ENCODE peak calls at places on chromosomes 7 and 10, in four cellular contexts. One of them, this sample, is unnamed.

GRCh38 chr10:7471720-7472367 is 61.0 kb upstream of the SFMBT2 start:
- DNase-seq in GM12878: peak; percentile 98
- DNase-seq in K562: no peak
- DNase-seq in GM12891: peak; percentile 16
- DNase-seq in this sample: peak; percentile 55

GRCh38 chr10:124629842-124630241 is 114.3 kb downstream of the FAM53B start:
- DNase-seq in GM12878: no peak
- DNase-seq in K562: no peak
- DNase-seq in GM12891: no peak
- DNase-seq in this sample: no peak

GRCh38 chr7:15685358-15686181 is 913 bp downstream of the MEOX2 start:
- DNase-seq in GM12878: no peak
- DNase-seq in K562: no peak
- DNase-seq in GM12891: no peak
- DNase-seq in this sample: no peak

GRCh38 chr10:69065406-69066361 is 22.2 kb upstream of the SRGN start:
- DNase-seq in GM12878: no peak
- DNase-seq in K562: no peak
- DNase-seq in GM12891: no peak
- DNase-seq in this sample: no peak

GRCh38 chr7:815284-816216 is 16.7 kb upstream of the SUN1 start:
- DNase-seq in GM12878: no peak
- DNase-seq in K562: peak; percentile 68
- DNase-seq in GM12891: peak; percentile 36
- DNase-seq in this sample: no peak

GRCh38 chr7:107035446-107035845 is 9.1 kb upstream of the PRKAR2B start:
- DNase-seq in GM12878: no peak
- DNase-seq in K562: peak; percentile 91
- DNase-seq in GM12891: no peak
- DNase-seq in this sample: no peak

GRCh38 chr7:19899517-19899916 is 126.1 kb upstream of the TMEM196 start:
- DNase-seq in GM12878: no peak
- DNase-seq in K562: no peak
- DNase-seq in GM12891: no peak
- DNase-seq in this sample: no peak

GRCh38 chr10:32948451-32948850 is 9.6 kb downstream of the ITGB1 start:
- DNase-seq in GM12878: no peak
- DNase-seq in K562: no peak
- DNase-seq in GM12891: no peak
- DNase-seq in this sample: no peak

GRCh38 chr7:24963218-24963617 is 16.8 kb downstream of the OSBPL3 start:
- DNase-seq in GM12878: peak; percentile 88
- DNase-seq in K562: no peak
- DNase-seq in GM12891: no peak
- DNase-seq in this sample: peak; percentile 84

GRCh38 chr10:62681211-62681940 is 123.1 kb upstream of the ADO start:
- DNase-seq in GM12878: peak; percentile 90
- DNase-seq in K562: no peak
- DNase-seq in GM12891: peak; percentile 31
- DNase-seq in this sample: peak; percentile 92

GRCh38 chr10:62654966-62655336 is 149.6 kb upstream of the ADO start:
- DNase-seq in GM12878: no peak
- DNase-seq in K562: no peak
- DNase-seq in GM12891: no peak
- DNase-seq in this sample: no peak

GRCh38 chr7:105454921-105455320 is 66.2 kb upstream of the SRPK2 start:
- DNase-seq in GM12878: no peak
- DNase-seq in K562: peak; percentile 10
- DNase-seq in GM12891: no peak
- DNase-seq in this sample: no peak

GRCh38 chr10:11355625-11356024 is 255.8 kb downstream of the USP6NL start:
- DNase-seq in GM12878: no peak
- DNase-seq in K562: no peak
- DNase-seq in GM12891: no peak
- DNase-seq in this sample: no peak

GRCh38 chr7:20407585-20408466 is 77.1 kb downstream of the ITGB8 start:
- DNase-seq in GM12878: no peak
- DNase-seq in K562: no peak
- DNase-seq in GM12891: no peak
- DNase-seq in this sample: no peak

GRCh38 chr10:63711361-63711760 is 190.2 kb downstream of the REEP3 start:
- DNase-seq in GM12878: no peak
- DNase-seq in K562: no peak
- DNase-seq in GM12891: no peak
- DNase-seq in this sample: no peak

GRCh38 chr10:114767101-114767588 is 54.4 kb upstream of the FHIP2A start:
- DNase-seq in GM12878: no peak
- DNase-seq in K562: no peak
- DNase-seq in GM12891: no peak
- DNase-seq in this sample: no peak

GRCh38 chr10:124186956-124187355 is 93.6 kb upstream of the CHST15 start:
- DNase-seq in GM12878: no peak
- DNase-seq in K562: no peak
- DNase-seq in GM12891: no peak
- DNase-seq in this sample: no peak

GRCh38 chr7:130942211-130942964 is 208.4 kb upstream of the KLF14 start:
- DNase-seq in GM12878: no peak
- DNase-seq in K562: peak; percentile 58
- DNase-seq in GM12891: no peak
- DNase-seq in this sample: no peak
- TF ChIP-seq POLR2AphosphoS5 in GM12878: no peak
- TF ChIP-seq POLR2AphosphoS5 in K562: peak; percentile 73
- TF ChIP-seq POLR2AphosphoS5 in GM12891: no peak
- TF ChIP-seq POLR2AphosphoS5 in this sample: no peak

DNA sequence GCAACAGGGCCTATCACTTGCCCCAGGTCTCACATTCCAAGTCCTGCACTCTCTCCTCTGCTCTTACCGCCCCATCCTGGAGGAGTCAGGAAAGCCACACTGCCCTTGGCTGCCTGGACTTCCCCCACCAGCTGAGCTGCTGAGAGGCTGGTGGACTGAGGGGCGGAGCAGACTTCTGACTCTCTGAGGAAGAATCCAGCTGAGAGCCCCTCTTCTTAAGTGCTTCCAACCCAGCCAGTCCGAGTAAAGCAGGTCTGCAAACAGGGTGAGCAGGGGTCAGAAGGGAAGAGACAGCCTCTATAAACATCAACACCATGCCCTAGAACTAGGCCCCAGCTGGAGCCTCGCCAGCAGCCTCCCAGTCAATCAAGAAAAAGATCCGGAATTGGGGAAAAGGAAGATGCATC is 92.4 kb upstream of the TMEM72 start:
- DNase-seq in GM12878: no peak
- DNase-seq in K562: no peak
- DNase-seq in GM12891: no peak
- DNase-seq in this sample: no peak
- TF ChIP-seq SPI1 in GM12878: no peak
- TF ChIP-seq SPI1 in K562: no peak
- TF ChIP-seq SPI1 in GM12891: no peak
- TF ChIP-seq SPI1 in this sample: no peak

GRCh38 chr7:100865971-100866720 is 1.0 kb upstream of the TRIP6 start:
- DNase-seq in GM12878: no peak
- DNase-seq in K562: no peak
- DNase-seq in GM12891: no peak
- DNase-seq in this sample: peak; percentile 70
- TF ChIP-seq POLR2AphosphoS5 in GM12878: no peak
- TF ChIP-seq POLR2AphosphoS5 in K562: no peak
- TF ChIP-seq POLR2AphosphoS5 in GM12891: no peak
- TF ChIP-seq POLR2AphosphoS5 in this sample: peak; percentile 22

DNA sequence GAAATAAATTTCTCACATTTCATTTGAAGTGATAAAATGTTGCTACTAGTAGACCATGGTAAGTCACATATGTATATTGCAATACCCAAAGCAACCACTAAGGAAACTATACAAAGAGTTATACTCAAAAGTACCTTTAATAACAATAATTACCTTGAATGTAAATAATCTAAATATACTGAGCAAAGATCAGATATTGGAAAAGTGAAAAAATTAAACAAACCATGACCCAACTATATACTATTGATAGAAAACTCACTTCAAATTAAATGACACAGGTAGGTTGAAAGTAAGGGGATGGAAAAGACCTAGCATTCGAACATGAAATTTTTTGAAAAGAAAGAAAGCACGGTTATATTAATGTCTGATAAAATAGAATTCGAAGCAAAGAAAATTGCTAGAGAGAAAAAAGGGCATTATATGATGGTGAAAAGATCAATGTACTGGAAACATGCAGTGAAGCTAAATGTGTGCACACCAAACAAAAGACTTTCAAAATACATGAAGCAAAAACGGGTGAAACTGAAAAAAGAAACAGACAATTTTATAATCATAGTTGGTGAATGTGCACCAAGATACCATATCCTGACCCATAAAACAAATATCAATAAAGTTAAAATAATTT is 29.1 kb downstream of the TFPI2 start:
- DNase-seq in GM12878: no peak
- DNase-seq in K562: no peak
- DNase-seq in GM12891: no peak
- DNase-seq in this sample: no peak
- TF ChIP-seq SPI1 in GM12878: no peak
- TF ChIP-seq SPI1 in K562: no peak
- TF ChIP-seq SPI1 in GM12891: no peak
- TF ChIP-seq SPI1 in this sample: no peak

DNA sequence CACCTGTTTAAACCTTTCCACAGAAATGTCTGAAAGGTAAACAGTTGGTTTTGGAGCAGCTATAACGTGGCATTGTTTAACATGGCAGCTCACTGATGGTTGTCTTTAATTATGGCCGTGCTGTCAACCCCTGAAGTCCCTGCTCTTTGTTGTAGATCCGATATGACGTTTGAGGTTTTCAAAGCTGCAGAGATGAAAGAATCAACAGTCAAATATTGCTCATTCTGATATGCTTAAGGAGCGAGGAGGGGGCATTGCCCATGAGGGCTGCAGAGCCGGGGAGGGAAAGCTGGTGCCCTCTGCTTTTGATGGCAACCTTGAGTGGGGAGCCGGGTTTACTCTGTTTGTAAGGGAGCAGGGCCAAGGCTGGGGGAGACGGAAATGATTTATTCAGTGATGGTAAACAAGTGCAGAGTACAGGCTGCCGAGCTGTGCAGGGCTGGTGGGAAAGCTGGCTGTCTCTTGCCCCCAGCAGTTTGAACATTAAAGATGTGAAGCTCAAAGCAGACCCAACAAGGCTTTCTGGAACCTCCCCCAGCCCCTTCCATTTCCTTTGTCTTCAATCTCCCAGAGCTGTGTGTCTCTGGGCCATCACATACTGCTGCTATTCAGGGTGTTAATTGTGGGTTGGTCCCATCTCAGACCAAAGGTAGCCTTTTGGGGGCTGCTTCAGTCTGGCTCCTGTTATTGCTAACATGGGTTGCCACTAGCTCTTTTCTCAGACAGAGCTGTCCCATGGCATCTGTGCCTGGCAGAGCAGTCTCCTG is 345.5 kb downstream of the LRMDA start:
- DNase-seq in GM12878: no peak
- DNase-seq in K562: no peak
- DNase-seq in GM12891: no peak
- DNase-seq in this sample: no peak
- TF ChIP-seq POLR2AphosphoS5 in GM12878: no peak
- TF ChIP-seq POLR2AphosphoS5 in K562: no peak
- TF ChIP-seq POLR2AphosphoS5 in GM12891: no peak
- TF ChIP-seq POLR2AphosphoS5 in this sample: no peak

GRCh38 chr7:67690700-67691099 is 694.1 kb downstream of the TYW1 start:
- DNase-seq in GM12878: no peak
- DNase-seq in K562: no peak
- DNase-seq in GM12891: no peak
- DNase-seq in this sample: no peak
- TF ChIP-seq SPI1 in GM12878: no peak
- TF ChIP-seq SPI1 in K562: no peak
- TF ChIP-seq SPI1 in GM12891: no peak
- TF ChIP-seq SPI1 in this sample: no peak

GRCh38 chr7:127708201-127708600 is 56.2 kb downstream of the SND1 start:
- DNase-seq in GM12878: no peak
- DNase-seq in K562: no peak
- DNase-seq in GM12891: no peak
- DNase-seq in this sample: no peak

GRCh38 chr7:127706766-127707165 is 54.8 kb downstream of the SND1 start:
- DNase-seq in GM12878: no peak
- DNase-seq in K562: no peak
- DNase-seq in GM12891: no peak
- DNase-seq in this sample: no peak

GRCh38 chr7:127710635-127711034 is 58.6 kb downstream of the SND1 start:
- DNase-seq in GM12878: no peak
- DNase-seq in K562: peak; percentile 37
- DNase-seq in GM12891: no peak
- DNase-seq in this sample: no peak

GRCh38 chr7:127711872-127712271 is 59.9 kb downstream of the SND1 start:
- DNase-seq in GM12878: no peak
- DNase-seq in K562: no peak
- DNase-seq in GM12891: no peak
- DNase-seq in this sample: no peak

DNA sequence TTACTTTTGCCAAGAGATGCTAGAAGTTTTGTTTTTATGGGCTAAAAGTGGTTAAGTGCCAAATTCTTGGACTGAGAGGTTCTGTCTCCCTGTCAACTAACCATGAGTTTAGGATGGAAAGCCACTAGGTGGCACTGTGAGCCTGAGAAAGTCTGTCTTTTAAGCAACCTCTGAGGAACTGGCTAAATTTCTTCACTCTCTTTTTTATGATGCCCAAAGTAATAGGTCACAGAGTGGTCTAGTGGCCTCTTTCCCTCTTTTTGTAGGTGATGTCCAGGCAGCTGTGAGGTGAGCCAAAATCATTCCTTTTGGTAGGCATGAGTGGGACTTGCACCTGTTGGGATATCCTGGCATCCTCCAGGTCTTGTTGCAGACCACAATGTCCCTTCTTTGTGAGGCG is 56.8 kb downstream of the SND1 start:
- DNase-seq in GM12878: peak; percentile 34
- DNase-seq in K562: peak; percentile 75
- DNase-seq in GM12891: no peak
- DNase-seq in this sample: peak; percentile 74
- TF ChIP-seq POLR2AphosphoS5 in GM12878: no peak
- TF ChIP-seq POLR2AphosphoS5 in K562: no peak
- TF ChIP-seq POLR2AphosphoS5 in GM12891: no peak
- TF ChIP-seq POLR2AphosphoS5 in this sample: no peak